ENCODE peak calls at places on chromosomes 2 and 18, in five cellular contexts. S is substantia nigra; D is fibroblast of mammary gland; E is activated T-helper 2 cell treated with anti-CD3 and anti-CD28 coated beads, Interferon-gamma antibody, Interleukin-2, Interleukin-4, amounts not matched to agents 10 μg/mL and 5 μg/mL and 100 μg/mL, durations not matched to agents 14 hours and 24 hours and 36 hours; J is SK-N-DZ. W is an unnamed sample.

GRCh38 chr2:219230201-219230540 is 565 bp downstream of the ANKZF1 start:
- DNase-seq in J (no peak), E (no peak), D (peak; percentile 54), S (no peak), W (no peak)

GRCh38 chr2:84856785-84857184 is 24.1 kb downstream of the TRABD2A start:
- DNase-seq in D (no peak), J (no peak), E (peak; percentile 29), S (no peak), W (no peak)

GRCh38 chr2:13141315-13141714 is 424.6 kb downstream of the TRIB2 start:
- DNase-seq in E (no peak), D (no peak), J (no peak), S (no peak), W (no peak)

GRCh38 chr18:27959101-27959500 is 217.8 kb downstream of the CDH2 start:
- DNase-seq in E (no peak), J (no peak), D (no peak), S (no peak), W (no peak)

GRCh38 chr18:10131783-10132381 is 218.1 kb downstream of the VAPA start:
- DNase-seq in E (no peak), S (no peak), J (peak; percentile 17), D (no peak), W (peak; percentile 16)

GRCh38 chr2:175877845-175878563 is 124.1 kb downstream of the LNPK start:
- DNase-seq in D (peak; percentile 82), E (no peak), S (no peak), J (no peak), W (no peak)

GRCh38 chr2:14550658-14551057 is 81.9 kb upstream of the LRATD1 start:
- DNase-seq in D (no peak), S (no peak), E (no peak), J (no peak), W (no peak)

GRCh38 chr2:174985624-174986023 is 19.6 kb downstream of the CHN1 start:
- DNase-seq in E (no peak), D (peak; percentile 57), S (no peak), J (no peak), W (peak; percentile 53)

GRCh38 chr2:105571445-105571987 is 172.7 kb upstream of the FHL2 start:
- DNase-seq in D (no peak), S (no peak), E (no peak), J (no peak), W (no peak)

GRCh38 chr2:190984595-190984994 is 29.4 kb downstream of the STAT1 start:
- DNase-seq in J (no peak), S (no peak), E (no peak), D (peak; percentile 63), W (no peak)

GRCh38 chr2:26347286-26347865 is 787 bp upstream of the ADGRF3 start:
- DNase-seq in D (peak; percentile 27), J (no peak), E (no peak), S (no peak), W (no peak)

GRCh38 chr2:235419996-235420395 is 73.8 kb upstream of the AGAP1 start:
- DNase-seq in J (no peak), D (no peak), S (no peak), E (no peak), W (no peak)

GRCh38 chr18:64330161-64330560 is 181.3 kb upstream of the LINC00305 start:
- DNase-seq in E (no peak), D (no peak), S (no peak), J (no peak), W (peak; percentile 1)

GRCh38 chr18:44041553-44042418 is 638.9 kb upstream of the SETBP1 start:
- DNase-seq in J (no peak), D (no peak), E (no peak), S (no peak), W (no peak)

GRCh38 chr2:67322361-67323001 is 74.7 kb upstream of the ETAA1 start:
- DNase-seq in E (no peak), D (peak; percentile 61), J (peak; percentile 97), S (no peak), W (peak; percentile 29)

GRCh38 chr2:231037731-231038482 is 584 bp downstream of the C2orf72 start:
- DNase-seq in D (no peak), J (no peak), E (no peak), S (no peak), W (peak; percentile 64)

GRCh38 chr2:137801228-137801627 is 163.0 kb upstream of the HNMT start:
- DNase-seq in S (no peak), D (peak; percentile 5), J (no peak), E (no peak), W (no peak)

GRCh38 chr2:54274781-54275242 is 18.8 kb upstream of the TSPYL6 start:
- DNase-seq in D (peak; percentile 59), S (no peak), E (no peak), J (no peak), W (peak; percentile 29)

GRCh38 chr2:105649534-105649933 is 95.2 kb upstream of the NCK2 start:
- DNase-seq in S (no peak), J (no peak), D (no peak), E (no peak), W (no peak)

GRCh38 chr2:119809329-119810038 is 49.8 kb downstream of the PTPN4 start:
- DNase-seq in E (no peak), D (peak; percentile 87), S (no peak), J (no peak), W (no peak)

GRCh38 chr2:170255971-170256370 is 78.0 kb downstream of the MYO3B start:
- DNase-seq in J (no peak), E (no peak), D (peak; percentile 35), S (no peak), W (no peak)

GRCh38 chr2:32119161-32119560 is 46.5 kb upstream of the SLC30A6 start:
- DNase-seq in E (no peak), S (no peak), J (no peak), D (no peak), W (no peak)

GRCh38 chr2:109057686-109058085 is 68.7 kb upstream of the EDAR start:
- DNase-seq in J (no peak), D (no peak), S (no peak), E (no peak), W (no peak)

GRCh38 chr2:68831688-68832087 is 39.5 kb downstream of the BMP10 start:
- DNase-seq in J (no peak), D (peak; percentile 46), E (no peak), S (no peak), W (no peak)

GRCh38 chr18:44799422-44800421 is 119.0 kb downstream of the SETBP1 start:
- DNase-seq in D (no peak), E (no peak), J (no peak), S (no peak), W (no peak)

GRCh38 chr2:149175956-149176355 is 137.5 kb downstream of the LYPD6B start:
- DNase-seq in J (no peak), E (no peak), S (no peak), D (no peak), W (no peak)

GRCh38 chr2:179840840-179841239 is 20.6 kb downstream of the ZNF385B start:
- DNase-seq in S (no peak), J (no peak), E (no peak), D (no peak), W (no peak)

GRCh38 chr2:26244479-26245230 is at the start of the genes HADHA and HADHB:
- DNase-seq in J (peak; percentile 90), E (peak; percentile 80), D (peak; percentile 91), S (peak; percentile 97), W (peak; percentile 88)

GRCh38 chr2:16321872-16322271 is 343.8 kb downstream of the CYRIA start:
- DNase-seq in E (no peak), D (no peak), J (no peak), S (no peak), W (peak; percentile 58)

GRCh38 chr2:1585635-1586034 is 158.7 kb downstream of the PXDN start:
- DNase-seq in D (no peak), E (no peak), J (no peak), S (no peak), W (no peak)

GRCh38 chr2:218879881-218880748 is 537 bp upstream of the WNT10A start:
- DNase-seq in S (no peak), J (no peak), E (no peak), D (no peak), W (no peak)

GRCh38 chr18:555705-556402 is 24.3 kb upstream of the CETN1 start:
- DNase-seq in J (no peak), S (no peak), D (no peak), E (no peak), W (no peak)

GRCh38 chr18:78969574-78970315 is 9.9 kb upstream of the SALL3 start:
- DNase-seq in S (no peak), J (no peak), E (no peak), D (no peak), W (no peak)

W was measured in midbrain.